ENCODE peak calls at places on chromosomes 13 and 19, in eight cellular contexts. G, Q, X, L, C, U, F and P are unnamed samples.

GRCh38 chr13:91157273-91158014 is 190.0 kb upstream of the MIR17HG start:
- DNase-seq in G (no peak), U (no peak), Q (no peak), L (no peak), X (no peak), F (no peak), C (no peak), P (no peak)

GRCh38 chr13:44622259-44622658 is 46.1 kb upstream of the TSC22D1 start:
- DNase-seq in X (no peak), U (no peak), G (no peak), Q (no peak), L (no peak), F (no peak), C (peak), P (no peak)

GRCh38 chr19:53466726-53467125 is 807 bp upstream of the ZNF813 start:
- DNase-seq in G (no peak), F (peak), Q (no peak), X (no peak), C (no peak), U (no peak), L (no peak), P (no peak)

GRCh38 chr19:16247353-16248182 is 49.9 kb downstream of the AP1M1 start:
- DNase-seq in L (peak), U (peak), Q (peak), G (peak), F (peak), C (peak), X (peak), P (peak)

GRCh38 chr13:37806666-37807065 is 62.9 kb downstream of the TRPC4 start:
- DNase-seq in F (peak), U (no peak), C (no peak), X (no peak), Q (no peak), G (no peak), L (no peak), P (no peak)

GRCh38 chr19:48418317-48419064 is 25.0 kb downstream of the GRIN2D start:
- DNase-seq in L (no peak), F (no peak), U (no peak), C (peak), X (no peak), G (no peak), Q (no peak), P (no peak)

GRCh38 chr13:24502567-24503375 is 9.8 kb downstream of the PARP4 start:
- DNase-seq in Q (no peak), F (peak), U (no peak), L (peak), X (peak), G (no peak), C (peak), P (no peak)

GRCh38 chr19:28292822-28293500 is 920.0 kb downstream of the UQCRFS1 start:
- DNase-seq in F (no peak), C (no peak), G (no peak), Q (no peak), U (no peak), L (no peak), X (no peak), P (no peak)

GRCh38 chr13:103406967-103407366 is 340.8 kb upstream of the SLC10A2 start:
- DNase-seq in U (no peak), G (no peak), C (no peak), F (no peak), Q (no peak), L (no peak), X (no peak), P (no peak)

GRCh38 chr19:4713384-4713951 is 10.2 kb downstream of the DPP9 start:
- DNase-seq in U (no peak), L (peak), X (peak), C (peak), G (no peak), F (peak), Q (peak), P (peak)

DNA sequence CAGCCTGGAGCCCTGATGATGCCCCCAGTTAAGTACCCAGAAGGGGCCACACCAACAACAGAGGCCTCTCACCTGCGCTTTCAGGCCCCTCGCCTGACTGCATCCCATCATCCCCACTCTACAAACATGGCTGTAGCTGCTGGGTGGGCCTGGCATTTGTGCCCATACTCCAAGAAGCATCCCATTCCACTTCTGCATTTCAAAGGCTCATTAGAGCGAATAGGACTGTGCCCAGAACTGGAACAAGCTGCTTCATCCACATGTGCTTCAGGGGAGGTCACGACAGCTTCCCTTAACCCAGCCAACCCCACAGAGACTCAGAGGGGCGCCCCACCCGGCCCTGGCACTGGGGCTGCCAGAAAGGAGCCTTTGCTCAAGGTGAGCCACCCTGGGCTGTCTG is 156.9 kb downstream of the SIPA1L3 start:
- DNase-seq in F (no peak), L (no peak), Q (no peak), G (no peak), X (no peak), C (no peak), U (no peak), P (no peak)
- H3K27ac ChIP-seq in F (peak), L (no peak), Q (no peak), G (no peak), X (peak), C (peak), U (no peak), P (peak)

GRCh38 chr13:110666255-110666533 is 39.7 kb downstream of the CARS2 start:
- DNase-seq in C (no peak), X (no peak), G (no peak), F (no peak), L (no peak), Q (no peak), U (no peak), P (no peak)
- H3K4me3 ChIP-seq in C (no peak), X (no peak), G (no peak), F (no peak), L (no peak), Q (no peak), U (no peak), P (no peak)

GRCh38 chr13:27425918-27426630 is 1.7 kb downstream of the GTF3A start:
- DNase-seq in U (peak), F (peak), C (peak), Q (peak), G (peak), X (peak), L (peak), P (no peak)
- TF ChIP-seq CTCF in U (peak), F (peak), C (peak), Q (peak), G (peak), X (no peak), L (peak), P (peak)

GRCh38 chr19:37920591-37921450 is 13.8 kb downstream of the SIPA1L3 start:
- DNase-seq in F (peak), U (no peak), G (no peak), X (no peak), Q (no peak), C (no peak), L (no peak), P (no peak)
- H3K27ac ChIP-seq in F (peak), U (peak), G (no peak), X (no peak), Q (no peak), C (peak), L (no peak), P (no peak)

GRCh38 chr19:6238256-6238642 is 41.5 kb downstream of the MLLT1 start:
- DNase-seq in F (no peak), Q (no peak), L (no peak), G (no peak), C (peak), U (no peak), X (no peak), P (no peak)
- H3K4me3 ChIP-seq in F (no peak), Q (no peak), L (peak), G (no peak), C (no peak), U (no peak), X (no peak), P (no peak)

GRCh38 chr13:19154843-19155242 is 26.8 kb downstream of the TUBA3C start:
- DNase-seq in F (no peak), Q (no peak), U (no peak), L (no peak), X (no peak), G (no peak), C (no peak), P (no peak)

GRCh38 chr13:19155321-19155861 is 26.2 kb downstream of the TUBA3C start:
- DNase-seq in L (no peak), G (no peak), Q (no peak), C (no peak), U (no peak), F (no peak), X (no peak), P (no peak)

GRCh38 chr13:19151581-19152263 is 29.9 kb downstream of the TUBA3C start:
- DNase-seq in L (no peak), G (no peak), X (no peak), U (no peak), Q (no peak), C (no peak), F (no peak), P (no peak)

GRCh38 chr13:19152403-19152802 is 29.2 kb downstream of the TUBA3C start:
- DNase-seq in L (no peak), X (no peak), U (no peak), C (no peak), Q (no peak), F (no peak), G (no peak), P (no peak)

DNA sequence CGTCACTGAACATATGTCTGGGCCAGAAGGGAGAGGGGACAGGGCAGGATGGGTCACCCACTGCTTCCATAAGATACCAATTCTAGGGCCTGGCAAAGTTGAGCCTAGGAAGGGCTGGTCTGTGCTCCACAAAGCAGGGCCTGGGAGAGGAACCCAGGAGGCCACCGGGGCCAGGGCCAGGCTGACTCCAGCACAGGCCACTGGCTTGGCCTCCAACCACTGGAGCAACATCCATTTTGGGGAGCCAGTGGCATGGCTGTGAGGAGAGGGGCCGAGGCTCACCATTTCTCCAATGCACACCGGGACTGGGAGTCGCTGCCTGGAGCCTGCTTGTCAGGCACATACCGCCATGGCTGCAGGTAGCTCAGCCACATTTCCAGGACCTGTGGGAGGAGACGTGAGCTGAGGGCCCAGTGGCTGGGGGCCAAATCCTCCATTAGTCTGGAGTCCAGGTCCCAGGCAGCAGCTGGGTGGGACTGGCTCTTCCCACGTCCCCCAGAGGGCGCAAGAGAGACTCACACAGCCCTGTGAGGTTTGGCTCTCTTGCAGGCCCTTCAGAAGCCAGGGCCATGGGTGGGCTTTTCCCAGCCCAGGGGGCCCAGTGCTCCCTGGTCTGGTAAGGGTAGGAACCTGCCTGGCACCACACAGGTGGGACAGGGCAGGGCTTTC is 27.7 kb downstream of the TUBA3C start:
- DNase-seq in Q (no peak), L (no peak), F (no peak), U (no peak), X (no peak), G (no peak), C (no peak), P (no peak)
- TF ChIP-seq CTCF in Q (no peak), L (no peak), F (no peak), U (peak), X (no peak), G (no peak), C (no peak), P (no peak)